ENCODE peak calls at places on chromosomes 11 and 22, in six cellular contexts. I is transverse colon, D is heart left ventricle, Q is endothelial cell of umbilical vein, C is prostate gland, F is A549. P is an unnamed sample.
A peak's percentile ranks its signal among the peaks of the same experiment; 100 is the strongest.

GRCh38 chr22:41480397-41480735 is 11.4 kb downstream of the ACO2 start:
- DNase-seq in I (no peak), D (no peak), Q (no peak), C (no peak), F (no peak), P (no peak)

GRCh38 chr11:78759067-78759466 is 184.4 kb upstream of the NARS2 start:
- DNase-seq in I (no peak), D (no peak), Q (no peak), C (no peak), F (no peak), P (no peak)

GRCh38 chr11:80846979-80847378 is 1406.1 kb upstream of the TENM4 start:
- DNase-seq in I (no peak), D (no peak), Q (peak; percentile 73), C (no peak), F (no peak), P (no peak)

GRCh38 chr11:117385471-117385870 is 57.8 kb downstream of the CEP164 start:
- DNase-seq in I (no peak), D (no peak), Q (no peak), C (no peak), F (no peak), P (no peak)

GRCh38 chr22:17154971-17155370 is 4.1 kb downstream of the HDHD5 start:
- DNase-seq in I (no peak), D (no peak), Q (no peak), C (no peak), F (no peak), P (no peak)

GRCh38 chr11:79087238-79087956 is 353.4 kb downstream of the TENM4 start:
- DNase-seq in I (no peak), D (no peak), Q (peak; percentile 76), C (peak; percentile 8), F (peak; percentile 62), P (no peak)

GRCh38 chr11:12693485-12694181 is 19.4 kb downstream of the TEAD1 start:
- DNase-seq in I (peak; percentile 54), D (peak; percentile 67), Q (peak; percentile 99), C (peak; percentile 62), F (peak; percentile 73), P (peak; percentile 42)

GRCh38 chr11:74839971-74840370 is 91.3 kb downstream of the RNF169 start:
- DNase-seq in I (no peak), D (no peak), Q (peak; percentile 58), C (no peak), F (no peak), P (no peak)

GRCh38 chr11:72687326-72687725 is 13.1 kb upstream of the PDE2A start:
- DNase-seq in I (no peak), D (no peak), Q (no peak), C (no peak), F (no peak), P (no peak)

GRCh38 chr22:32531955-32532818 is 57.6 kb downstream of the FBXO7 start:
- DNase-seq in I (peak; percentile 51), D (peak; percentile 95), Q (peak; percentile 8), C (no peak), F (no peak), P (peak; percentile 56)

GRCh38 chr22:19873138-19873959 is 18.7 kb upstream of the GNB1L start:
- DNase-seq in I (peak; percentile 78), D (peak; percentile 9), Q (no peak), C (no peak), F (no peak), P (no peak)

GRCh38 chr11:2570841-2571597 is 126.2 kb downstream of the KCNQ1 start:
- DNase-seq in I (no peak), D (peak; percentile 15), Q (no peak), C (no peak), F (no peak), P (no peak)

GRCh38 chr11:8387693-8388092 is 124.0 kb upstream of the LMO1 start:
- DNase-seq in I (no peak), D (no peak), Q (no peak), C (no peak), F (no peak), P (no peak)

GRCh38 chr11:7165911-7166310 is 77.1 kb downstream of the RBMXL2 start:
- DNase-seq in I (no peak), D (no peak), Q (no peak), C (no peak), F (no peak), P (no peak)

GRCh38 chr11:35321111-35321510 is 98.2 kb downstream of the SLC1A2 start:
- DNase-seq in I (no peak), D (no peak), Q (no peak), C (no peak), F (no peak), P (no peak)

GRCh38 chr11:92667446-92668165 is 301.8 kb upstream of the MTNR1B start:
- DNase-seq in I (no peak), D (no peak), Q (no peak), C (no peak), F (no peak), P (no peak)

GRCh38 chr11:416757-417621 is 2.2 kb upstream of the SIGIRR start:
- DNase-seq in I (peak; percentile 80), D (peak; percentile 60), Q (peak; percentile 18), C (peak; percentile 48), F (no peak), P (peak; percentile 82)

GRCh38 chr11:122758974-122759373 is 79.3 kb upstream of the CRTAM start:
- DNase-seq in I (no peak), D (no peak), Q (peak; percentile 82), C (no peak), F (no peak), P (no peak)

GRCh38 chr22:17606472-17606871 is 22.1 kb downstream of the ATP6V1E1 start:
- DNase-seq in I (no peak), D (peak; percentile 50), Q (no peak), C (no peak), F (no peak), P (no peak)

GRCh38 chr11:131413217-131413616 is 42.8 kb downstream of the NTM start:
- DNase-seq in I (no peak), D (no peak), Q (no peak), C (no peak), F (no peak), P (no peak)

GRCh38 chr11:91871791-91872190 is 352.8 kb upstream of the FAT3 start:
- DNase-seq in I (peak; percentile 9), D (no peak), Q (peak; percentile 89), C (no peak), F (no peak), P (no peak)

GRCh38 chr11:28490763-28491382 is 382.7 kb downstream of the METTL15 start:
- DNase-seq in I (no peak), D (no peak), Q (no peak), C (no peak), F (no peak), P (no peak)

GRCh38 chr22:24969588-24970301 is 17.2 kb downstream of the KIAA1671 start:
- DNase-seq in I (peak; percentile 19), D (peak; percentile 76), Q (peak; percentile 86), C (peak; percentile 91), F (no peak), P (no peak)

GRCh38 chr11:15956302-15956701 is 400.0 kb downstream of the SOX6 start:
- DNase-seq in I (no peak), D (no peak), Q (no peak), C (no peak), F (no peak), P (no peak)

GRCh38 chr11:69301491-69302401 is 7.8 kb downstream of the MYEOV start:
- DNase-seq in I (peak; percentile 83), D (peak; percentile 69), Q (peak; percentile 65), C (no peak), F (peak; percentile 98), P (peak; percentile 79)

GRCh38 chr11:113655771-113656170 is 50.3 kb downstream of the TMPRSS5 start:
- DNase-seq in I (no peak), D (no peak), Q (no peak), C (no peak), F (no peak), P (no peak)

GRCh38 chr11:6825333-6825744 is 20.1 kb upstream of the OR10A5 start:
- DNase-seq in I (no peak), D (no peak), Q (no peak), C (no peak), F (no peak), P (no peak)

GRCh38 chr11:37352485-37352884 is 754.4 kb upstream of the RAG2 start:
- DNase-seq in I (no peak), D (no peak), Q (no peak), C (no peak), F (no peak), P (no peak)
- TF ChIP-seq CTCF in I (no peak), D (no peak), Q (no peak), C (no peak), F (no peak), P (no peak)

GRCh38 chr22:35306350-35306967 is 6.8 kb downstream of the TOM1 start:
- DNase-seq in I (no peak), D (no peak), Q (peak; percentile 87), C (no peak), F (no peak), P (no peak)
- TF ChIP-seq POLR2A in I (no peak), D (no peak), Q (peak; percentile 46), C (no peak), F (no peak), P (no peak)

GRCh38 chr22:47839586-47840245 is 1077.3 kb downstream of the TBC1D22A start:
- DNase-seq in I (no peak), D (no peak), Q (no peak), C (no peak), F (no peak), P (no peak)

GRCh38 chr22:47835726-47836125 is 1073.3 kb downstream of the TBC1D22A start:
- DNase-seq in I (no peak), D (no peak), Q (no peak), C (no peak), F (no peak), P (no peak)

GRCh38 chr22:47836957-47837356 is 1074.5 kb downstream of the TBC1D22A start:
- DNase-seq in I (no peak), D (no peak), Q (no peak), C (no peak), F (no peak), P (no peak)

GRCh38 chr22:47841166-47841565 is 1078.7 kb downstream of the TBC1D22A start:
- DNase-seq in I (no peak), D (no peak), Q (no peak), C (no peak), F (no peak), P (no peak)

GRCh38 chr22:47837703-47838102 is 1075.3 kb downstream of the TBC1D22A start:
- DNase-seq in I (no peak), D (no peak), Q (no peak), C (no peak), F (no peak), P (no peak)
- TF ChIP-seq CTCF in I (peak; percentile 37), D (no peak), Q (peak; percentile 10), C (peak; percentile 23), F (no peak), P (no peak)

GRCh38 chr11:10933455-10934292 is 75.8 kb upstream of the ZBED5 start:
- DNase-seq in I (peak; percentile 93), D (peak; percentile 91), Q (peak; percentile 94), C (peak; percentile 91), F (peak; percentile 90), P (peak; percentile 90)
- TF ChIP-seq POLR2A in I (no peak), D (peak; percentile 30), Q (no peak), C (peak; percentile 32), F (peak; percentile 18), P (no peak)